ENCODE peak calls at places on chromosomes 16 and 17, in four cellular contexts. A, S, M and J are unnamed samples.

GRCh38 chr17:3970668-3971067 is 6.4 kb upstream of the ATP2A3 start:
- DNase-seq in A (no peak), S (no peak), M (no peak), J (no peak)

GRCh38 chr17:39351508-39351907 is 49.9 kb downstream of the FBXL20 start:
- DNase-seq in A (no peak), S (no peak), M (no peak), J (no peak)

GRCh38 chr16:68069511-68070248 is 15.5 kb upstream of the NFATC3 start:
- DNase-seq in A (no peak), S (no peak), M (no peak), J (no peak)

GRCh38 chr16:80319181-80319580 is 221.6 kb upstream of the DYNLRB2 start:
- DNase-seq in A (no peak), S (no peak), M (no peak), J (no peak)

GRCh38 chr17:78132086-78132676 is 1.6 kb downstream of the TMC8 start:
- DNase-seq in A (peak), S (no peak), M (no peak), J (no peak)

GRCh38 chr16:1335996-1336395 is 2.6 kb downstream of the BAIAP3 start:
- DNase-seq in A (no peak), S (no peak), M (no peak), J (no peak)

GRCh38 chr17:17663160-17664072 is 17.8 kb upstream of the RAI1 start:
- DNase-seq in A (peak), S (peak), M (peak), J (peak)

GRCh38 chr17:35740997-35741931 is 9.8 kb downstream of the RASL10B start:
- DNase-seq in A (no peak), S (no peak), M (no peak), J (no peak)

GRCh38 chr16:56603589-56603988 is 4.8 kb upstream of the MT2A start:
- DNase-seq in A (no peak), S (no peak), M (peak), J (no peak)

GRCh38 chr16:1964046-1964505 is 550 bp downstream of the RPS2 start:
- DNase-seq in A (no peak), S (no peak), M (no peak), J (no peak)

GRCh38 chr17:41404024-41404651 is 6.7 kb upstream of the KRT31 start:
- DNase-seq in A (no peak), S (peak), M (no peak), J (peak)

GRCh38 chr17:80319262-80319998 is 58.8 kb downstream of the RNF213 start:
- DNase-seq in A (no peak), S (no peak), M (no peak), J (no peak)

DNA sequence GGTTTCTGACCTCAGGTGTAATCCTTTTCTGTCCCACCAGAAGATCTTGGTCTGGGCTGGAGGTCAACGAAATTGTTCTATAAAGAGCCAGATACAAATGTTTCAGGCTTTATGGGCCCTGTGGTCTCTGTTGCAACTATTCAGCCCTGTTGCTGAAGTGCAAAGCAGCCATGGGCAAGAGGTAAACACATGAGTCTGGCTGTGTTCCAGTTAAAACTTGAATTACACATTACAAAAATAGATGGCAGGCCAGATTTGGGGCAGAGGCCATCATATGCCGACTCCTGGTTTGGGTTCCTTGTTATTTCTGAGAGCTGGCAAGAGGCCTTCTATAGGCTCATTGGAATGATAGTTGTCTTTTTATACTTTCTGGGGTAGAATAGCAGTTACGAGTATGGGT is 114.4 kb downstream of the SDR42E1 start:
- DNase-seq in A (no peak), S (no peak), M (no peak), J (no peak)
- H3K4me3 ChIP-seq in A (no peak), S (no peak), M (no peak), J (no peak)

DNA sequence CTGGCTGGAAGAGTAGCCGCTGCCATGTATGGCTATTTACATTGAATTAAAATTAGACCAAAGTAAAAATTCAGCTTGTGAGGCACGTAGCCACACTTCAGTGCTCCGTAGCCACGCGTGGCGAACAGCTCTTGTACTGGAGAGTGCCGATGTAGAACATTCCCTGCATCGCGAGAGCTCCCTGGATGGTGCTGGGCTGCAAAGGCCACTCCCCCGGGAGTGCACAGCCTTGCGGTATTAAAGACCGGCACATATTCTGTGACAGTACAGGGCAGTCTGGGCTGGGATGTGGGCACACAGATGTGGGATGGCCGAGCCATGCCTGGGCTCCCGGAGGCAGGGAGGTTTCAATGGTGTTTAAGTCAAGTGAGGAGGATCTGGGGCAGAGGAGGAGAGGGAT is 102.2 kb downstream of the CMIP start:
- DNase-seq in A (no peak), S (no peak), M (no peak), J (no peak)
- TF ChIP-seq CTCF in A (no peak), S (no peak), M (no peak), J (no peak)

GRCh38 chr17:46821482-46822387 is 3.2 kb upstream of the WNT3 start:
- DNase-seq in A (no peak), S (no peak), M (peak), J (no peak)
- H3K4me3 ChIP-seq in A (no peak), S (no peak), M (no peak), J (no peak)

DNA sequence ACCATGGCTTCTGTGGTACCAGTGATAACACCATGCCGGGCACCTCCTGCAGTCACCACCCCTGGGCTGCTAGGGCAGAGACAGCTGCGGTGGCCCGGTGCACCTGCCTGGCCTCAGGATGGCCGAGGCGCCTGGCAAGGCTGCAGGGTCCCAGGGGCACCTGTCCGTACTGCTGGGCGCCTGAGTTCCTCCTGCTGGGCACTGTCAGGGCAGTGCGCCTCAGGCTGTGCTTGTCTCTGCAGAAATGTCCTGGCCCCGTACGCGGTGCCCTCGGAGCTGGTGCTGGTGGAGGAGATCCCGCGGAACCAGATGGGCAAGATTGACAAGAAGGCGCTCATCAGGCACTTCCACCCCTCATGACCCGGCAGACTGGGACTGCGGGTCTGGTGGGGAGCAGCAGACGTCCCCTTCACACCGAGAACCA is 17.7 kb upstream of the CDH15 start:
- DNase-seq in A (no peak), S (no peak), M (no peak), J (no peak)
- TF ChIP-seq CTCF in A (no peak), S (no peak), M (no peak), J (no peak)

GRCh38 chr17:72158895-72159885 is 38.4 kb downstream of the SOX9 start:
- DNase-seq in A (no peak), S (no peak), M (no peak), J (no peak)
- H3K4me3 ChIP-seq in A (no peak), S (no peak), M (no peak), J (no peak)

GRCh38 chr16:14600164-14600563 is 29.9 kb downstream of the PARN start:
- DNase-seq in A (no peak), S (no peak), M (peak), J (no peak)
- TF ChIP-seq CTCF in A (peak), S (peak), M (peak), J (peak)

GRCh38 chr16:88611220-88611821 is 27.1 kb upstream of the IL17C start:
- DNase-seq in A (no peak), S (no peak), M (no peak), J (no peak)
- H3K4me3 ChIP-seq in A (no peak), S (no peak), M (no peak), J (no peak)

GRCh38 chr16:10750793-10751192 is 7.2 kb downstream of the NUBP1 start:
- DNase-seq in A (no peak), S (no peak), M (no peak), J (no peak)

GRCh38 chr16:10753670-10754069 is 10.0 kb downstream of the NUBP1 start:
- DNase-seq in A (no peak), S (no peak), M (no peak), J (no peak)

GRCh38 chr16:10749680-10750035 is 6.0 kb downstream of the NUBP1 start:
- DNase-seq in A (no peak), S (no peak), M (no peak), J (no peak)

GRCh38 chr16:10752843-10753523 is 9.3 kb downstream of the NUBP1 start:
- DNase-seq in A (no peak), S (no peak), M (no peak), J (no peak)

GRCh38 chr16:10751291-10751697 is 7.7 kb downstream of the NUBP1 start:
- DNase-seq in A (no peak), S (no peak), M (no peak), J (no peak)
- TF ChIP-seq CTCF in A (no peak), S (no peak), M (no peak), J (no peak)